ENCODE peak calls at places on chromosomes 7 and 10, in eight cellular contexts. Q, N, I, C, U, D, A and J are unnamed samples.

GRCh38 chr7:139738101-139738489 is 39.7 kb downstream of the HIPK2 start:
- DNase-seq in Q (no peak), N (no peak), I (no peak), C (no peak), U (no peak), D (no peak), A (no peak), J (no peak)

GRCh38 chr7:139105037-139105382 is 4.5 kb downstream of the ZC3HAV1 start:
- DNase-seq in Q (peak), N (no peak), I (no peak), C (no peak), U (no peak), D (no peak), A (no peak), J (no peak)

GRCh38 chr7:1677206-1678069 is 7.4 kb downstream of the ELFN1 start:
- DNase-seq in Q (no peak), N (no peak), I (no peak), C (no peak), U (peak), D (no peak), A (no peak), J (no peak)

GRCh38 chr10:27745719-27746363 is at the start of gene MKX:
- DNase-seq in Q (no peak), N (no peak), I (no peak), C (no peak), U (peak), D (no peak), A (no peak), J (no peak)

GRCh38 chr7:101952355-101953247 is 135.2 kb downstream of the CUX1 start:
- DNase-seq in Q (no peak), N (no peak), I (peak), C (peak), U (no peak), D (peak), A (peak), J (peak)

GRCh38 chr7:21771906-21772610 is 173.6 kb downstream of the CDCA7L start:
- DNase-seq in Q (peak), N (no peak), I (no peak), C (no peak), U (no peak), D (no peak), A (no peak), J (no peak)

GRCh38 chr7:133837248-133837647 is 289.9 kb upstream of the LRGUK start:
- DNase-seq in Q (no peak), N (no peak), I (no peak), C (no peak), U (no peak), D (no peak), A (no peak), J (no peak)

GRCh38 chr7:27740449-27741086 is 606 bp downstream of the TAX1BP1 start:
- DNase-seq in Q (peak), N (peak), I (peak), C (peak), U (peak), D (peak), A (peak), J (peak)

GRCh38 chr7:69047166-69047760 is 551.0 kb upstream of the AUTS2 start:
- DNase-seq in Q (no peak), N (no peak), I (no peak), C (no peak), U (no peak), D (no peak), A (no peak), J (no peak)

GRCh38 chr10:113283189-113283588 is 269.7 kb upstream of the HABP2 start:
- DNase-seq in Q (no peak), N (no peak), I (no peak), C (peak), U (no peak), D (peak), A (no peak), J (no peak)
- TF ChIP-seq CTCF in Q (no peak), N (no peak), I (no peak), C (peak), U (no peak), D (peak), A (no peak), J (no peak)

DNA sequence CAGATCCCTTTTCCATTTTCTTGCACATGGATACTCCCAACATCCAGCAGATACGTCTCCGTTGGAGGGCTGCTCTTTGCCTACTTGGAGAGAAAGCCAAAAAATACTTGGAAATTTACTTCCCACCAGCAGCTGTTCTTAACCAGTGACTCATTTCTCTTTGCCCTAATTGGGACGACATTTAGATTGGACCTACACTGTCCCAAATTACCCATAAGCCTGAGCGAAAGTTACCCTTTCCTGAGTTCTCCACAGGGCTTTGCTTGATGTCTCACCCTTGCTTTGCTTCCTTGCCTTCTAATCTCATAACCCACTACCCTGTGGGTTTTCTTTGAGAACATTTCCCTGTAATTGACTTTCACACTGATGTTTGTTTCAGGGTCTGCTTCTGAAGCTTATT is 48.1 kb downstream of the SAMD8 start:
- DNase-seq in Q (no peak), N (no peak), I (peak), C (no peak), U (no peak), D (no peak), A (no peak), J (no peak)
- TF ChIP-seq CTCF in Q (no peak), N (no peak), I (no peak), C (no peak), U (no peak), D (no peak), A (no peak), J (no peak)

GRCh38 chr10:113819989-113820388 is 33.9 kb downstream of the DCLRE1A start:
- DNase-seq in Q (no peak), N (no peak), I (no peak), C (no peak), U (no peak), D (no peak), A (no peak), J (no peak)

GRCh38 chr10:113825791-113826190 is 28.1 kb downstream of the DCLRE1A start:
- DNase-seq in Q (no peak), N (no peak), I (no peak), C (no peak), U (no peak), D (no peak), A (no peak), J (no peak)

GRCh38 chr10:113822174-113822573 is 31.7 kb downstream of the DCLRE1A start:
- DNase-seq in Q (no peak), N (no peak), I (no peak), C (no peak), U (no peak), D (no peak), A (no peak), J (no peak)

GRCh38 chr10:113820507-113820906 is 33.4 kb downstream of the DCLRE1A start:
- DNase-seq in Q (no peak), N (no peak), I (no peak), C (no peak), U (no peak), D (peak), A (no peak), J (no peak)
- TF ChIP-seq CTCF in Q (no peak), N (no peak), I (peak), C (no peak), U (no peak), D (peak), A (no peak), J (no peak)

GRCh38 chr7:105387621-105388372 is 924 bp downstream of the SRPK2 start:
- DNase-seq in Q (peak), N (no peak), I (peak), C (peak), U (peak), D (no peak), A (no peak), J (no peak)
- TF ChIP-seq CTCF in Q (no peak), N (no peak), I (no peak), C (no peak), U (no peak), D (no peak), A (no peak), J (no peak)

DNA sequence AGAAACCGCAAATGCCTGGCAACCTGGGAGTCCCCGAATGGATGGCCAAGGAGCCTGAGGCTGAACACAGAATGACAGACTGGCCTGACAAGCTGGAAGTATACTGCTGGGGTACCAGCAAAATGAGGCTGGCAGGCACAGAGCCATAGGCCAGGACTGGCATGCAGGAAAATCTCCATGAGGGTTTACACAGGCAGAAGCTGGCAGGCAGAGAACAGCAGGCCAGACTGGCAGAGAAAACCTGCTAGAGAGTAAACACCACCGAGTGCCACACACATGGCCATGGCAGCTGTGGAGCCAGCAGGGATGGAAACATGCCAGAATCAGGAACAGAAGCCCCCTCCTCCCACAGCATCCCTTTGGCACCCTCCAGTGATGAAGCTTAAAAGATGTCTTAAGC is 63.4 kb downstream of the CRPPA start:
- DNase-seq in Q (no peak), N (no peak), I (no peak), C (no peak), U (no peak), D (no peak), A (no peak), J (no peak)
- TF ChIP-seq CTCF in Q (no peak), N (no peak), I (no peak), C (no peak), U (no peak), D (no peak), A (no peak), J (no peak)

DNA sequence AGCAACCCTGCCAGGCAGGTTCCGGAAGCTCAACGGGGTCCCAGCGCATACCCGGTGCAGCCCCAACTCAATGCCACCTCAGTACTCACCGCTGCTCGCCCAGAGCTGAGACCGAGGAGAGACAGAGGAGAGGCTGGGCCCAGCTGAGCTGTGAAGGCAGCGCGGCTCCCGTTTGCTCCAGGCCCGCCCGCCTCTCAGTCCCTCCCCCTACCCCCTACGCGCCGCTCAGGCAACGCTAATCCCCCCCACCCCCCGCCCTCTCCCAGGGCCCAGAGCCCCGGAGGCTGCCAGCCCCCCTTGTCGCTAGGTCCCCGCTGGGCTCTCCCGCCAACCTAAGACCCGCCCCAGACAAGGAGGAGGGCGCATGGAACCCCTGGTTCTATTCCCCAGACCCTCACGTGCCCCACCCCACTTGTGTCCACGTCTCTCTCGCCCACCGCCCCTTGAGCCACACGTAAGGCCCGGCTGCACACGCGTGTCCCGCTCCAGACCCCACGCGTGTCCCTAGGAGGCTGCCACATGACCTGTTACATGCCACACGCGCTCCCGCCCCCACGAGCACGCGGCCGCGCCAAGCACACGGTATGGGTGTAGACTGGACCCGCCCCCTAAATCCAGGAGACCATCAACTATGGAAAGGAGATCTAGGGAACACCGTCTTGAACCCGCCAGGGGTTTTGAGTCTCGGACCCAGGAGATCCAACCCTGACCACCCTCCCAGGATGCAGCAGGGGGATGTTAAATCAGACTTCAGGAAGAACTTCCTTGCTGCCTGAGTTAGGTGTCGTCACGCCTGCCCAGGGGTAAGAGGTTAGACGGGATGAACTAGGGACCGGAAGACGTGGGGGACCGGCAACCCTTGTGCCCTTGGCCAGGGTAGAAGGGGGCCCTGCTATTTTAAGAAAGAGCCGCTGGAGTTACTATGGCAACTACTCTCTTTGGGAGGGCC is at the start of gene PSD:
- DNase-seq in Q (no peak), N (no peak), I (no peak), C (no peak), U (no peak), D (no peak), A (no peak), J (no peak)
- TF ChIP-seq CTCF in Q (no peak), N (no peak), I (no peak), C (no peak), U (no peak), D (no peak), A (no peak), J (no peak)

GRCh38 chr10:86099542-86100334 is 266.9 kb downstream of the GRID1 start:
- DNase-seq in Q (no peak), N (peak), I (no peak), C (no peak), U (no peak), D (no peak), A (no peak), J (no peak)

GRCh38 chr10:86102446-86102845 is 264.1 kb downstream of the GRID1 start:
- DNase-seq in Q (no peak), N (no peak), I (no peak), C (no peak), U (no peak), D (no peak), A (no peak), J (no peak)

GRCh38 chr10:86103391-86104101 is 263.0 kb downstream of the GRID1 start:
- DNase-seq in Q (no peak), N (no peak), I (no peak), C (no peak), U (no peak), D (no peak), A (no peak), J (no peak)

GRCh38 chr10:86102031-86102430 is 264.6 kb downstream of the GRID1 start:
- DNase-seq in Q (no peak), N (peak), I (no peak), C (no peak), U (no peak), D (no peak), A (no peak), J (no peak)

DNA sequence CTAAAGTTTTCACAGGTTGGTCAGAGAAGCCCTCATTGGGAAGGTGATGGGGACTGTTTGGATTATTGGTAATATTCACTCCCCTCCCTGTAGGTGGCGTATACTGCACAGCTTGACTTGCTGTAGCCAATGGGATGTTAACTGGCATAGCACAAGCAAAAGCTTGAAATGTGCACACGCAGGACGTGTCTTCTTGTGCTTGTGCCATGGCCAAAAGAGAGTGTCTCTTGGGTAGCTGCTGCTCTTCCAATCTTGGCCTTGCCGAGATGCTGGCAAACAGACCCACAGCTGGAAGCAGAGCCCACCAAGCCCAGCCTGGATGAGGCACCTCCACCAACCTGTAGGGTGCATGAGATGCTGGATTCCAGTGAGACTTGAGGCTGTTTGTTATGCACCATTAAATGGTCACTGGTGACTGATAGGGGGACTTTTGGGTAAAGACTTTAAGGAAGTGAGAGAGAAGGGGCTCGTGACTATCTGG is 266.0 kb downstream of the GRID1 start:
- DNase-seq in Q (peak), N (no peak), I (no peak), C (peak), U (no peak), D (peak), A (no peak), J (no peak)
- TF ChIP-seq CTCF in Q (peak), N (no peak), I (peak), C (peak), U (no peak), D (peak), A (peak), J (peak)

DNA sequence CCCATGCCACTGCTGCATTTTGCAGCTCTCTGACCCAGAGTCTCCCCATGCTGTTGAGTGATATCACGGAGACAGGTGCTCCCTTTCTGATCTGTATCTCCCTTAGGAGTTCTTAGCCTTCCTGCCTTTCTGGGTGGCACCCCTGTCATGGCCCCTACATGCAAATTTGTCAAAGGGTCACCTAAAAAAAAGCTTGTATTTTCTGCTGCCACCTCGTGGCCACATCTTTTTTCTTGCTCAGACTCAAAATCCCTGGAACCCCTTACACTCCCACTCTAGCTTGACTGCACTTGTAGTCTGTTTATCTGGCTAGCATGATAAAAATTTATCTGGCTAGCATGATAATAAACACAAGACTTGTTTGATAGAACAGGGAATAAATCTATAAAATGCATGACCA is 809.1 kb downstream of the SORCS1 start:
- DNase-seq in Q (no peak), N (no peak), I (no peak), C (no peak), U (no peak), D (no peak), A (no peak), J (no peak)
- TF ChIP-seq CTCF in Q (peak), N (no peak), I (peak), C (no peak), U (no peak), D (peak), A (peak), J (no peak)

DNA sequence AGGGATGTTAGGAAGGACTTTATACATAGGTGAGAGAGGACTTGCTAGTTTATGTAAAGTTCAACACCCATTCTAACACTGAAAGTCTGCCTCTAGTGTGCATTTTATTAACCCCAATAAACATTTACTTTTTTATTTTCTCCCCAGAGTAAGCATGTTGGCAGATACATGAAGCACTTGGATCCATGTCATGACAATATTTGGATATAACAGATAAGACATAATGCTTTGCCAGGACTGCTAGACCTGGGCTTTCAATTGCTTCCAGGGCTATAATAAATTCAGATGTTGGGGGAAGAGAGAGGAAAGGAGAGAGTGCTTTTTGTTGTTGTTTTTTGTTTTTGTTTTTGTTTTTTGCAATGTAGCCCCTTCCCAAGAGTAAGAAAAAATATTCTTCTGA is 269.3 kb upstream of the LRRTM3 start:
- DNase-seq in Q (no peak), N (no peak), I (no peak), C (no peak), U (no peak), D (no peak), A (no peak), J (no peak)
- TF ChIP-seq CTCF in Q (no peak), N (no peak), I (no peak), C (no peak), U (no peak), D (no peak), A (no peak), J (no peak)

DNA sequence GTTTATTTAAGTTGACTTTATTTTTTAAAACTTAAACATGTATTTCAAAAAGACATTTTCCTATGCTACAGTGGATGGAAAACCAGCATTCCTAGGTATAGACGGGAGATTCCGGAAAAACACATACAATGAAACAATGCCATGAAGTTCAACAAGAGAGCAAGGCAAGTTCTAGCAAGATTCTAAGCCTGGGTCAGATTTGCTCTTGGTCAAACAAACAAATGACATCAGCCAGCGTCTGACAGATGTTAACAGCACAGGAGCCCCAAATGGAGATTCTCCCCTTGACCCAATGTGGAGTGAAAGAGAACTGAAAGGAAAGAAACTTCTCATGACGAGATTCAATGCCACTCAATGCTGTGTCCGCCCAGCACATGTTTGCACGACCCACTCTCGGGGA is 149.9 kb downstream of the NEURL1 start:
- DNase-seq in Q (no peak), N (no peak), I (no peak), C (no peak), U (no peak), D (no peak), A (no peak), J (no peak)
- TF ChIP-seq CTCF in Q (no peak), N (no peak), I (no peak), C (no peak), U (no peak), D (no peak), A (no peak), J (no peak)